ENCODE peak calls at places on chromosome X, in five cellular contexts. One of them, this sample, is unnamed. For H3K4me1, the result is how much of the 10 kb centered on the place peaks cover.

GRCh38 chrX:103175944-103176753 is 38.8 kb upstream of the BEX4 start:
- DNase-seq in mammary epithelial cell: peak
- DNase-seq in A549: peak
- DNase-seq in spleen: no peak
- DNase-seq in tibial nerve: peak
- DNase-seq in this sample: peak

GRCh38 chrX:129568349-129568748 is 28.3 kb downstream of the OCRL start:
- DNase-seq in mammary epithelial cell: no peak
- DNase-seq in A549: no peak
- DNase-seq in spleen: no peak
- DNase-seq in tibial nerve: no peak
- DNase-seq in this sample: no peak

GRCh38 chrX:50626432-50626831 is 155.8 kb upstream of the DGKK start:
- DNase-seq in mammary epithelial cell: no peak
- DNase-seq in A549: no peak
- DNase-seq in spleen: no peak
- DNase-seq in tibial nerve: no peak
- DNase-seq in this sample: no peak

GRCh38 chrX:17689971-17690409 is 47.3 kb upstream of the SCML1 start:
- DNase-seq in mammary epithelial cell: peak
- DNase-seq in A549: peak
- DNase-seq in spleen: no peak
- DNase-seq in tibial nerve: peak
- DNase-seq in this sample: peak

GRCh38 chrX:12307961-12308360 is 169.7 kb downstream of the FRMPD4 start:
- DNase-seq in mammary epithelial cell: no peak
- DNase-seq in A549: no peak
- DNase-seq in spleen: no peak
- DNase-seq in tibial nerve: no peak
- DNase-seq in this sample: no peak

GRCh38 chrX:143623657-143624056 is 12.2 kb downstream of the SLITRK4 start:
- DNase-seq in mammary epithelial cell: no peak
- DNase-seq in A549: no peak
- DNase-seq in spleen: no peak
- DNase-seq in tibial nerve: no peak
- DNase-seq in this sample: no peak

GRCh38 chrX:150239946-150240642 is 123.0 kb upstream of the MAMLD1 start:
- DNase-seq in mammary epithelial cell: no peak
- DNase-seq in A549: no peak
- DNase-seq in spleen: no peak
- DNase-seq in tibial nerve: no peak
- DNase-seq in this sample: peak

GRCh38 chrX:115023139-115023538 is 5.7 kb upstream of the IL13RA2 start:
- DNase-seq in mammary epithelial cell: peak
- DNase-seq in A549: no peak
- DNase-seq in spleen: no peak
- DNase-seq in tibial nerve: no peak
- DNase-seq in this sample: no peak

GRCh38 chrX:21806691-21807090 is 32.7 kb upstream of the MBTPS2 start:
- DNase-seq in mammary epithelial cell: peak
- DNase-seq in A549: no peak
- DNase-seq in spleen: no peak
- DNase-seq in tibial nerve: no peak
- DNase-seq in this sample: no peak

GRCh38 chrX:8520791-8521190 is 56.2 kb downstream of the VCX3B start:
- DNase-seq in mammary epithelial cell: peak
- DNase-seq in A549: no peak
- DNase-seq in spleen: no peak
- DNase-seq in tibial nerve: no peak
- DNase-seq in this sample: no peak
- H3K27ac ChIP-seq in mammary epithelial cell: no peak
- H3K27ac ChIP-seq in A549: no peak
- H3K27ac ChIP-seq in spleen: no peak
- H3K27ac ChIP-seq in tibial nerve: no peak
- H3K27ac ChIP-seq in this sample: no peak

GRCh38 chrX:41164469-41164868 is 79.2 kb downstream of the USP9X start:
- DNase-seq in mammary epithelial cell: no peak
- DNase-seq in A549: no peak
- DNase-seq in spleen: no peak
- DNase-seq in tibial nerve: no peak
- DNase-seq in this sample: no peak
- H3K4me1 ChIP-seq in mammary epithelial cell: under half
- H3K4me1 ChIP-seq in A549: under half
- H3K4me1 ChIP-seq in spleen: under half
- H3K4me1 ChIP-seq in tibial nerve: under half
- H3K4me1 ChIP-seq in this sample: under half

GRCh38 chrX:53082773-53083616 is 828 bp downstream of the TSPYL2 start:
- DNase-seq in mammary epithelial cell: no peak
- DNase-seq in A549: no peak
- DNase-seq in spleen: no peak
- DNase-seq in tibial nerve: no peak
- DNase-seq in this sample: no peak

GRCh38 chrX:53086464-53086863 is 4.3 kb downstream of the TSPYL2 start:
- DNase-seq in mammary epithelial cell: no peak
- DNase-seq in A549: no peak
- DNase-seq in spleen: no peak
- DNase-seq in tibial nerve: peak
- DNase-seq in this sample: peak

GRCh38 chrX:53084043-53084570 is 1.9 kb downstream of the TSPYL2 start:
- DNase-seq in mammary epithelial cell: no peak
- DNase-seq in A549: no peak
- DNase-seq in spleen: no peak
- DNase-seq in tibial nerve: no peak
- DNase-seq in this sample: no peak

GRCh38 chrX:53085661-53086229 is 3.6 kb downstream of the TSPYL2 start:
- DNase-seq in mammary epithelial cell: no peak
- DNase-seq in A549: no peak
- DNase-seq in spleen: no peak
- DNase-seq in tibial nerve: no peak
- DNase-seq in this sample: no peak

GRCh38 chrX:53084863-53085262 is 2.7 kb downstream of the TSPYL2 start:
- DNase-seq in mammary epithelial cell: no peak
- DNase-seq in A549: no peak
- DNase-seq in spleen: peak
- DNase-seq in tibial nerve: no peak
- DNase-seq in this sample: no peak
- H3K4me3 ChIP-seq in mammary epithelial cell: no peak
- H3K4me3 ChIP-seq in A549: no peak
- H3K4me3 ChIP-seq in spleen: peak
- H3K4me3 ChIP-seq in tibial nerve: peak
- H3K4me3 ChIP-seq in this sample: no peak

DNA sequence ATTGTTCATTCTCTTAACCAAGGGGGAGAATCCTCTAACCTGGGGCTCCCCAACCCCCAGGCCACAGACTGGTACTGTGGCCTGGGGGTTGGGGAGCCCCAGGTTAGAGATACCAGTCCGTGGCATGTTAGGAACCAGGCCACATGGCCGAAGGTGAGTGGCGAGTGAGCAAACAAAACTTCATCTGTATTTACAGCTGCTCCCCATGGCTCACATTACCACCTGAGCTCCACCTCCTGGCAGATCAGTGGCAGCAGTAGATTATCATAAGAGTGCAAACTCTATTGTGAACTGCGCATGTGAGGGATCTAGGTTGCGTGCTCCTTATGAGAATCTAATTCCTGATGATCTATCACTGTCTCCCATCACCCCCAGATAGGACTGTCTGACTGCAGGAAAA is 957.2 kb upstream of the PRKX start:
- DNase-seq in mammary epithelial cell: no peak
- DNase-seq in A549: no peak
- DNase-seq in spleen: no peak
- DNase-seq in tibial nerve: no peak
- DNase-seq in this sample: no peak
- H3K27ac ChIP-seq in mammary epithelial cell: no peak
- H3K27ac ChIP-seq in A549: no peak
- H3K27ac ChIP-seq in spleen: no peak
- H3K27ac ChIP-seq in tibial nerve: no peak
- H3K27ac ChIP-seq in this sample: no peak

GRCh38 chrX:1576201-1577101 is 15.0 kb upstream of the AKAP17A start:
- DNase-seq in mammary epithelial cell: no peak
- DNase-seq in A549: no peak
- DNase-seq in spleen: no peak
- DNase-seq in tibial nerve: no peak
- DNase-seq in this sample: peak

GRCh38 chrX:1577845-1578244 is 13.6 kb upstream of the AKAP17A start:
- DNase-seq in mammary epithelial cell: no peak
- DNase-seq in A549: no peak
- DNase-seq in spleen: no peak
- DNase-seq in tibial nerve: no peak
- DNase-seq in this sample: peak

GRCh38 chrX:1582686-1583437 is 8.5 kb upstream of the AKAP17A start:
- DNase-seq in mammary epithelial cell: peak
- DNase-seq in A549: peak
- DNase-seq in spleen: no peak
- DNase-seq in tibial nerve: no peak
- DNase-seq in this sample: peak

GRCh38 chrX:1581132-1581531 is 10.3 kb upstream of the AKAP17A start:
- DNase-seq in mammary epithelial cell: peak
- DNase-seq in A549: peak
- DNase-seq in spleen: no peak
- DNase-seq in tibial nerve: peak
- DNase-seq in this sample: peak

GRCh38 chrX:1578511-1579173 is 12.8 kb upstream of the AKAP17A start:
- DNase-seq in mammary epithelial cell: no peak
- DNase-seq in A549: no peak
- DNase-seq in spleen: no peak
- DNase-seq in tibial nerve: no peak
- DNase-seq in this sample: peak
- H3K4me1 ChIP-seq in mammary epithelial cell: under half
- H3K4me1 ChIP-seq in A549: under half
- H3K4me1 ChIP-seq in spleen: under half
- H3K4me1 ChIP-seq in tibial nerve: under half
- H3K4me1 ChIP-seq in this sample: under half

This sample was measured in lung.